ENCODE peak calls at places on chromosomes 5 and 9, in five cellular contexts. H, M, G, W and R are unnamed samples. For H3K36me3 and H3K27me3, the result is how much of the 10 kb centered on the place peaks cover.

GRCh38 chr5:37926732-37927131 is 86.9 kb upstream of the GDNF start:
- DNase-seq in M (no peak), G (no peak), H (no peak), W (no peak), R (no peak)

GRCh38 chr9:32587901-32588300 is 14.9 kb upstream of the NDUFB6 start:
- DNase-seq in W (no peak), M (no peak), H (no peak), G (no peak), R (no peak)

GRCh38 chr9:31790720-31791119 is 593.7 kb upstream of the ACO1 start:
- DNase-seq in H (no peak), W (no peak), M (no peak), G (no peak), R (no peak)

GRCh38 chr5:174732040-174733020 is 7.9 kb downstream of the MSX2 start:
- DNase-seq in G (no peak), H (no peak), M (no peak), W (no peak), R (peak)

GRCh38 chr9:133250741-133251170 is 24.2 kb downstream of the ABO start:
- DNase-seq in H (no peak), W (no peak), M (peak), G (no peak), R (no peak)

GRCh38 chr5:98938459-98938858 is 9.7 kb upstream of the CHD1 start:
- DNase-seq in W (no peak), H (no peak), G (no peak), M (no peak), R (no peak)

GRCh38 chr5:73480500-73480899 is 17.7 kb upstream of the BTF3 start:
- DNase-seq in H (no peak), G (no peak), M (no peak), W (no peak), R (no peak)

GRCh38 chr9:91362212-91362611 is 494 bp upstream of the AUH start:
- DNase-seq in M (no peak), W (no peak), G (no peak), H (no peak), R (no peak)

GRCh38 chr9:5953743-5954707 is 61.4 kb downstream of the RANBP6 start:
- DNase-seq in H (no peak), W (no peak), M (peak), G (no peak), R (no peak)

GRCh38 chr5:4862500-4862899 is 277.6 kb upstream of the ADAMTS16 start:
- DNase-seq in G (no peak), W (no peak), M (peak), H (no peak), R (peak)

GRCh38 chr5:107542428-107542827 is 128.3 kb downstream of the EFNA5 start:
- DNase-seq in G (peak), W (no peak), H (peak), M (peak), R (no peak)

GRCh38 chr9:109963079-109963478 is 183.1 kb downstream of the PALM2AKAP2 start:
- DNase-seq in G (no peak), M (peak), W (no peak), H (no peak), R (no peak)

GRCh38 chr5:142117579-142118420 is 9.2 kb downstream of the NDFIP1 start:
- DNase-seq in G (no peak), H (no peak), M (no peak), W (no peak), R (no peak)

GRCh38 chr9:77707696-77708095 is 59.6 kb upstream of the GNA14 start:
- DNase-seq in H (peak), G (no peak), M (no peak), W (no peak), R (no peak)

GRCh38 chr9:104776787-104777186 is 12.9 kb downstream of the NIPSNAP3B start:
- DNase-seq in W (no peak), H (no peak), G (no peak), M (no peak), R (no peak)

GRCh38 chr5:116970318-116970717 is 395.7 kb upstream of the SEMA6A start:
- DNase-seq in H (no peak), G (no peak), W (no peak), M (no peak), R (no peak)

GRCh38 chr5:174094857-174095606 is 49.5 kb downstream of the NSG2 start:
- DNase-seq in M (no peak), W (no peak), H (no peak), G (no peak), R (no peak)

GRCh38 chr5:23730023-23730422 is 222.6 kb downstream of the PRDM9 start:
- DNase-seq in M (no peak), G (no peak), H (no peak), W (no peak), R (no peak)

GRCh38 chr9:105822814-105823213 is 128.5 kb downstream of the TMEM38B start:
- DNase-seq in H (no peak), M (no peak), W (no peak), G (no peak), R (no peak)

GRCh38 chr5:175894251-175894650 is 22.9 kb downstream of the CPLX2 start:
- DNase-seq in G (no peak), M (no peak), W (no peak), H (no peak), R (no peak)

GRCh38 chr5:67205981-67206380 is 9.4 kb upstream of the CD180 start:
- DNase-seq in G (no peak), M (no peak), H (no peak), W (no peak), R (no peak)

GRCh38 chr5:9196403-9197224 is 349.3 kb downstream of the SEMA5A start:
- DNase-seq in W (no peak), M (no peak), H (no peak), G (no peak), R (no peak)

GRCh38 chr5:166957763-166958162 is 1333.7 kb upstream of the WWC1 start:
- DNase-seq in G (no peak), H (no peak), M (no peak), W (no peak), R (no peak)

GRCh38 chr9:33159760-33160127 is 7.4 kb downstream of the B4GALT1 start:
- DNase-seq in W (peak), M (peak), G (peak), H (peak), R (no peak)

GRCh38 chr5:42992035-42992570 is 48.0 kb downstream of the ANXA2R start:
- DNase-seq in W (peak), M (peak), H (peak), G (peak), R (peak)

GRCh38 chr9:1434082-1434481 is 383.9 kb downstream of the DMRT2 start:
- DNase-seq in W (no peak), H (no peak), M (no peak), G (no peak), R (peak)

GRCh38 chr9:88574993-88575392 is 40.0 kb downstream of the NXNL2 start:
- DNase-seq in W (no peak), G (no peak), H (no peak), M (no peak), R (no peak)

GRCh38 chr9:93321220-93321610 is 130.3 kb upstream of the FAM120A start:
- DNase-seq in W (no peak), M (no peak), G (no peak), H (no peak), R (peak)

GRCh38 chr5:107985144-107985543 is 314.4 kb upstream of the EFNA5 start:
- DNase-seq in W (no peak), M (peak), G (peak), H (no peak), R (no peak)

GRCh38 chr5:148801682-148802276 is 24.6 kb upstream of the ADRB2 start:
- DNase-seq in G (no peak), W (no peak), M (no peak), H (no peak), R (no peak)

GRCh38 chr5:105905392-105905791 is 1765.3 kb downstream of the EFNA5 start:
- DNase-seq in H (no peak), M (no peak), W (no peak), G (no peak), R (no peak)

GRCh38 chr5:137287564-137287963 is 211.6 kb downstream of the SPOCK1 start:
- DNase-seq in H (no peak), W (no peak), M (no peak), G (no peak), R (no peak)

GRCh38 chr9:69308217-69308931 is 16.6 kb upstream of the ENTREP1 start:
- DNase-seq in G (no peak), M (no peak), W (no peak), H (no peak), R (no peak)

GRCh38 chr5:53303105-53303504 is 177.3 kb upstream of the FST start:
- DNase-seq in H (no peak), M (no peak), G (no peak), W (no peak), R (no peak)

GRCh38 chr9:20292002-20292401 is 330.3 kb downstream of the MLLT3 start:
- DNase-seq in W (no peak), M (no peak), H (no peak), G (no peak), R (peak)

GRCh38 chr9:109894921-109895758 is 115.1 kb downstream of the PALM2AKAP2 start:
- DNase-seq in M (no peak), H (peak), W (no peak), G (no peak), R (no peak)

GRCh38 chr9:30925635-30926034 is 1458.8 kb upstream of the ACO1 start:
- DNase-seq in H (no peak), M (no peak), G (no peak), W (no peak), R (no peak)

GRCh38 chr9:34570422-34571179 is 18.9 kb downstream of the CNTFR start:
- DNase-seq in W (no peak), G (no peak), M (no peak), H (no peak), R (no peak)

GRCh38 chr9:95363051-95363841 is 45.7 kb upstream of the FANCC start:
- DNase-seq in G (no peak), H (no peak), M (no peak), W (no peak), R (no peak)

GRCh38 chr5:116038817-116039216 is 6.5 kb downstream of the ARL14EPL start:
- DNase-seq in M (peak), G (no peak), H (no peak), W (peak), R (no peak)

GRCh38 chr5:172101547-172102225 is 86.3 kb downstream of the STK10 start:
- DNase-seq in M (no peak), H (no peak), W (no peak), G (no peak), R (peak)
- H3K36me3 ChIP-seq in M (under half), H (under half), W (half or more), G (under half), R (under half)

GRCh38 chr5:65695896-65696295 is 26.0 kb downstream of the SGTB start:
- DNase-seq in G (no peak), W (no peak), H (no peak), M (no peak), R (peak)
- H3K4me3 ChIP-seq in G (no peak), W (no peak), H (no peak), M (no peak), R (no peak)

GRCh38 chr9:134333874-134334581 is 7.8 kb downstream of the RXRA start:
- DNase-seq in W (no peak), H (no peak), M (peak), G (no peak), R (no peak)
- H3K27me3 ChIP-seq in W (under half), H (under half), M (under half), G (under half), R (under half)

DNA sequence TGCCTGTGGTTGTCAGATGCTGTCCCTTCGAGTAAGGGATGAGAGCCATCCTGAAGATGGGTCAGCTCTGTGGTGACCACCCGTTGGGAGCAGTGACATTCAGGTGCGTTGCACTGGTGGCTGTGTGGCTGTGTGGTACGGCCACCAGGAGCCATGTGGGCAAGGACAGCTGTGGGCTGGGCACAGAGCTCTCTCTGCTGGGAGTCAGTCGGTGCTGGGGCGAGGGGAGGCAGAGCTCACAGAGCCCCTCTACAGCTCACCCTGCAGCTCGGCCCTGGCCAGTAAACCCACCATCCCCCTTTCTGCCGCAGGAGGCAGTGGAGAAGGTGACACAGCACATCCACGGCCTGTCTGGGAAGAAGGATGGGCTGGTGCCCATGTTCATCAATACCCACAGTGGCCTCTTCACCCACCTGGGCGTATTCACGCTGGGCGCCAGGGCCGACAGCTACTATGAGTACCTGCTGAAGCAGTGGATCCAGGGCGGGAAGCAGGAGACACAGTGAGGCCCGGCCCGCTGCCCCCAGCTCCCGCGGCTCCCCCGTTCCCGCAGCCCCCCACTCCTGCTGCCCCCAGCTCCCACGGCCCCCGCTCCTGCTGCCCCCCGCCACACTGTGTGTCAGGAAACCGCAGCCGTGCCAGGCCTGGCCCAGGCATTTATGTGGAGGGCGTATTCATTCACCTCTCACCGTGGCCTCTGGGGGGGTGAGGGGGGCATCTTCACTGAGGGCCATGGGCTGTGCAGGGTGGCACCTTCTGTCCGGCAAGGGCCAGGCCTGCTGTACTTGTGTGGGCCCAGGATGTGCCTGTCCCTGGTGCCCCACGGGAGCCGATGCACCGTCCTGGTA is 8.5 kb downstream of the DPP7 start:
- DNase-seq in G (no peak), H (no peak), W (no peak), M (no peak), R (no peak)
- H3K36me3 ChIP-seq in G (under half), H (under half), W (under half), M (under half), R (under half)

GRCh38 chr5:1931590-1932138 is 48.9 kb upstream of the IRX4 start:
- DNase-seq in G (peak), H (no peak), M (no peak), W (no peak), R (peak)
- H3K4me3 ChIP-seq in G (peak), H (peak), M (no peak), W (no peak), R (peak)

GRCh38 chr5:132808448-132808847 is 4.7 kb upstream of the SOWAHA start:
- DNase-seq in M (peak), W (no peak), H (no peak), G (no peak), R (no peak)
- H3K27me3 ChIP-seq in M (under half), W (under half), H (under half), G (under half), R (under half)

GRCh38 chr5:109819878-109820277 is 130.2 kb downstream of the MAN2A1 start:
- DNase-seq in W (no peak), G (no peak), H (no peak), M (no peak), R (no peak)

GRCh38 chr5:109812698-109813097 is 123.0 kb downstream of the MAN2A1 start:
- DNase-seq in G (no peak), M (no peak), W (no peak), H (no peak), R (no peak)

DNA sequence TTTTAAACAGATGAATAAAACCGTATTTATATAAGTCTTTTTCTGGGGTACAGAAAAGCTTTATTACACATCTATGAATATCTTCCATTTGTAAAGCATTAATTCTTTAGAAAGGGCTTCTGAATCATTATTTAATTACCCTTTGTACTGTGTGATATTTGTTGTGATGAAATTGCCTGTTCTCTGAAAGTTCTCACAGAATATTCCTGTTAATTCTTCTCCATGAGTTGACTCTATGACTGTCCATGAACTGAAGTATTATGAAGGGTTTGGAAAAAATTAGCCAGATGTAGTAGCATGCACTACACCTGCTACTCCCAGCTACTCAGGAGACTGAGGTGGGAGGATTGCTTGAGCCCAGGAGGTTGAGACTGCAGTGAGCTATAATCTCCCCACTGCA is 127.0 kb downstream of the MAN2A1 start:
- DNase-seq in M (no peak), W (no peak), G (no peak), H (no peak), R (no peak)
- H3K36me3 ChIP-seq in M (under half), W (under half), G (under half), H (under half), R (under half)

GRCh38 chr9:78972303-78973002 is 599.3 kb upstream of the TLE4 start:
- DNase-seq in W (no peak), M (no peak), G (no peak), H (no peak), R (no peak)
- H3K4me3 ChIP-seq in W (no peak), M (no peak), G (no peak), H (no peak), R (no peak)

DNA sequence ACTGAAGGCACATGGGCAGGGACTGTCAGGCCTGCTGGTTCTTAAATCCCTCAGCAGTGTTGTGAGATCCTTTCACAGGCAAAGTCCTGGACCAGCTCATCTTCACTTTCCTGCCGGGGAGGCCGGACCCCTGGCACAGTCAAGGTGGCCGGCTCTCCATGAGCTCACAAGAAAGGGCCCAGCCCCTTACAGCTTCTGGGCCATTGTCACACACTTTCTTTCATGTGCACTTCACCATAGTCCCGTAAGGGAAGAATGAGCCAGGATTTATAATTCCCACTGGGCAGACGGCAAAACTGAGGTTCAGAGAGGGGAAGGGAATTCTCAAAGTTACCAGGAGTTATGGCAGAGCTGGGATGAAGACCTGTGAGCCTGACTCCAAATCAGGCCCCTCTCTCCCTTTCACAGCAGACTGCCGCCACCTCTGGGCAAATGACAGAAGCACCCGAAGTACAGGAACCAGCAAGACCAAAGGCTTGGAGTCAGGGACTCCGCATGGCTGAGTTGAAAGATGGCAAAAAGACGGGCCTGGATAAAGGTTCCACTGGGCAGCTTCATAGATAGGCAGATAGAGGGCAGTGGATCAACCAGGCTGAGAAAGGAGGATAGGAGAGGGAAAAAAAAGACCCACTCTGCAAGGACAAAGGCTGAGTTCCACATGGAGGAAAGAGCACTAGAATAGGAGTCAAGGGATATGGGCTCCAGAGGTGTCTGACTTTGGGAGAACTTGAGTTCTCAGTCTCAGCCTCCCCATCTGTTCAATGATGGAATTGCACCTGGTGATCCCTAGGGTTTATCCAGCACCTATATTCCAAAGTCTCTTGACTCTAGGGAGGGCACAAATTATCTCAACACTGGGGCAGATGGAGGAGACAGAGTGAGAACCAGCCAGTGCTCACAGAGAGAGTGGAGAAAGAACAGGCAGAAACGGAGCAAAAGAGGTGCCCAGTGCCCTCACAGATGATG is 128.7 kb downstream of the PAX5 start:
- DNase-seq in M (no peak), G (no peak), H (no peak), W (no peak), R (peak)
- H3K27me3 ChIP-seq in M (under half), G (under half), H (under half), W (under half), R (under half)